ENCODE peak calls at places on chromosomes 16 and 17, in nine cellular contexts. C is GM12865, L is AG09309, S is heart left ventricle, X is Caco-2, Z is sigmoid colon, N is brain microvascular endothelial cell, V is fibroblast of mammary gland, M is cardiac fibroblast. R is an unnamed sample.

GRCh38 chr16:17296412-17296811 is 174.3 kb downstream of the XYLT1 start:
- DNase-seq in C (no peak), L (no peak), S (peak; percentile 39), X (no peak), Z (no peak), N (no peak), V (no peak), M (no peak), R (no peak)

GRCh38 chr16:47568355-47568754 is 107.2 kb downstream of the PHKB start:
- DNase-seq in C (no peak), L (no peak), S (no peak), X (no peak), Z (no peak), N (no peak), V (no peak), M (no peak), R (no peak)

GRCh38 chr16:84839956-84840355 is 20.2 kb downstream of the CRISPLD2 start:
- DNase-seq in C (no peak), L (peak; percentile 61), S (no peak), X (no peak), Z (no peak), N (peak; percentile 92), V (peak; percentile 84), M (peak; percentile 63), R (no peak)

GRCh38 chr17:67420994-67421393 is 43.9 kb downstream of the PITPNC1 start:
- DNase-seq in C (no peak), L (no peak), S (no peak), X (no peak), Z (no peak), N (no peak), V (peak; percentile 25), M (no peak), R (no peak)

GRCh38 chr17:68101992-68102758 is 66.6 kb downstream of the KPNA2 start:
- DNase-seq in C (peak; percentile 9), L (no peak), S (no peak), X (peak; percentile 32), Z (no peak), N (peak; percentile 6), V (no peak), M (no peak), R (no peak)

GRCh38 chr16:892006-892405 is 78.8 kb downstream of the LMF1 start:
- DNase-seq in C (no peak), L (no peak), S (no peak), X (no peak), Z (no peak), N (no peak), V (no peak), M (no peak), R (no peak)

GRCh38 chr16:27852116-27852515 is 211.4 kb downstream of the GSG1L start:
- DNase-seq in C (no peak), L (no peak), S (no peak), X (no peak), Z (peak; percentile 44), N (no peak), V (no peak), M (no peak), R (no peak)

GRCh38 chr17:37708616-37709212 is 36.1 kb downstream of the HNF1B start:
- DNase-seq in C (peak; percentile 10), L (no peak), S (no peak), X (peak; percentile 88), Z (no peak), N (no peak), V (peak; percentile 6), M (no peak), R (no peak)

GRCh38 chr16:534089-534635 is 6.7 kb downstream of the CAPN15 start:
- DNase-seq in C (no peak), L (no peak), S (no peak), X (peak; percentile 87), Z (no peak), N (no peak), V (no peak), M (no peak), R (no peak)

GRCh38 chr17:65359016-65359415 is 202.4 kb downstream of the AXIN2 start:
- DNase-seq in C (no peak), L (peak; percentile 46), S (no peak), X (no peak), Z (no peak), N (peak; percentile 83), V (peak; percentile 83), M (peak; percentile 53), R (no peak)

GRCh38 chr17:77810536-77810935 is 148.0 kb upstream of the TNRC6C start:
- DNase-seq in C (no peak), L (no peak), S (peak; percentile 67), X (no peak), Z (peak; percentile 88), N (peak; percentile 35), V (peak; percentile 94), M (peak; percentile 89), R (no peak)

GRCh38 chr16:73071131-73071940 is 23.4 kb upstream of the ZFHX3 start:
- DNase-seq in C (no peak), L (no peak), S (peak; percentile 54), X (peak; percentile 33), Z (peak; percentile 87), N (no peak), V (no peak), M (peak; percentile 62), R (no peak)

GRCh38 chr16:84785843-84786538 is 33.8 kb upstream of the CRISPLD2 start:
- DNase-seq in C (no peak), L (no peak), S (peak; percentile 66), X (no peak), Z (peak; percentile 88), N (peak; percentile 67), V (no peak), M (peak; percentile 85), R (no peak)

GRCh38 chr17:36611345-36612072 is 10.1 kb downstream of the MRM1 start:
- DNase-seq in C (no peak), L (peak; percentile 62), S (no peak), X (no peak), Z (no peak), N (peak; percentile 82), V (peak; percentile 91), M (peak; percentile 82), R (no peak)

DNA sequence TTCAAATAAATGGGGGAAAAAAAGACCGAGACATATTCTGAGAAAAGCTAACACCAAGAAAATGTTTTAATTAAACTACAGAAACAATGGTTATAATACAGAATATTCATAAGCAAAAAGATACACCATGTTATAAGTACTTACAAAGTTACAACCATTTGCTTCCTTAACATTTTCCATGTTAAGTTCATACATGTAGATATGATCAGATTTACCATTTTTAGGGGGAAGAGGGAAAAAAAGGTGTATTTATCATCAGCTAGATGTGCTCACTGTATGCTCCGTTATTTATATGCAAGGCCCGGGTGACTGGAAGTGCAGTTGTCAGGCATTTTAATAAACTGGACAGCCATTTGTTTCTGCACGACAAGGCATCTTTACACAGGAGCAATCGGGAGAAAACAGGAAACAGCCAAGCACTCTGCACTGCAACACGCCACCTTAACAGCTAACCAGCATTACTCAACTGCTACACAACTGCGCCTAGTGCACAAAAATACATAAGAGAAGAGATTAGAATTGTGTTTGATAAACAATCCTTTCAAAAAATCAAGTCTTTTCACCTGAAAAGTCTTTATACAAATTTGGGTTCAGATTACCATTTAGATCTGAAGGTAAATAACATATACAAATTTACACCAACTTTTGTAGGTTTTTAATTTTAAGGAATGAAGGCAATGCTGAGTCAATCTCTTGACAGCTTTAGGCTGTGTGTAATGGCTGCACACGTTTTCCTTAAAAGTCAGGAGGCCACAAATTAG is 2.9 kb downstream of the SRSF2 start:
- DNase-seq in C (peak; percentile 37), L (no peak), S (no peak), X (no peak), Z (no peak), N (no peak), V (peak; percentile 58), M (peak; percentile 54), R (no peak)
- H3K4me3 ChIP-seq in C (peak overlapping the region; percentile 67), L (peak overlapping the region; percentile 95), S (peak overlapping the region; percentile 91), X (peak overlapping the region; percentile 29), Z (no peak overlapping the region), N (peak overlapping the region; percentile 80), V (peak overlapping the region; percentile 81), M (peak overlapping the region; percentile 98), R (peak overlapping the region; percentile 97)

DNA sequence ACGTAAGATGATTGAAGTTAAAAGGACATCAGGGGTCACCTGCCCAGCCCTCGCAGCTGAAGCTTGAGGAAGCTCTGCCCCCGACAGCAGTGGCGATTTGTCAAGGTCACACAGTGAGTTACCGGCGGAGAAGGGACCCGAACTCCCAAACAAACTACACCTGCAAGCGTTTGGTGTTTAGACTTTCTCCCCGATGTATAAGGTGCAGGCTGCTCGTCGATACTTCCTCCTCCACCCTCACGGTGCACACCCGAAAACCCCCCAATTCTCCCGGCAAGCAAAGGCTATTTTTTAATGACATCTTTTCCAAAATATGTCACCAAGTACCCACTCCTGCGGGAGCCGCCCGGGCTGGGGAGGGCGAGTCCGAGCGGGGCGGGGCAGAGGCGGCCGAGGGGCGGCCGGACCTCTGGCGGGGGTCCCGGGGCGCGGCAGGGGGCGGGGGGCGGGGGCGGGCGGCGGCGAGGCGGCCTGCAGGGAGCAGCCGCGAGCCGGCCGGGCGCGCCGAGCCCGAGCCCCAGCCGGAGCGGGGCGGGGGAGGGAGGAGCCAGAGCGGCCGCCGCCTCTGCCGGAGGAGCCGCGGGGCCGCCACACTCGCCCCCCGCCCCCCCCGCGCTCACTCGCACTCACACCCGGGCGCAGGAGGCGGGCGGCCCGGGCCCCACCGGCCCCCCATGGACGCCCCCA is at the start of gene THRA:
- DNase-seq in C (peak; percentile 56), L (no peak), S (peak; percentile 74), X (peak; percentile 83), Z (peak; percentile 88), N (no peak), V (no peak), M (peak; percentile 64), R (no peak)
- TF ChIP-seq CTCF in C (peak; percentile 15), L (peak; percentile 7), S (no peak), X (no peak), Z (no peak), N (no peak), V (no peak), M (no peak), R (peak; percentile 37)

GRCh38 chr17:80006339-80006720 is 29.3 kb downstream of the TBC1D16 start:
- DNase-seq in C (no peak), L (no peak), S (no peak), X (no peak), Z (no peak), N (no peak), V (no peak), M (no peak), R (no peak)
- H3K4me3 ChIP-seq in C (no peak overlapping the region), L (no peak overlapping the region), S (no peak overlapping the region), X (no peak overlapping the region), Z (no peak overlapping the region), N (no peak overlapping the region), V (no peak overlapping the region), M (no peak overlapping the region), R (no peak overlapping the region)

GRCh38 chr16:4935231-4935855 is 1.6 kb downstream of the PPL start:
- DNase-seq in C (no peak), L (peak; percentile 75), S (peak; percentile 90), X (no peak), Z (peak; percentile 96), N (no peak), V (peak; percentile 90), M (peak; percentile 96), R (no peak)

GRCh38 chr16:4937782-4938682 is 1.1 kb upstream of the PPL start:
- DNase-seq in C (no peak), L (no peak), S (no peak), X (no peak), Z (no peak), N (no peak), V (no peak), M (no peak), R (no peak)

GRCh38 chr16:4936991-4937781 is at the start of gene PPL:
- DNase-seq in C (peak; percentile 42), L (no peak), S (peak; percentile 69), X (peak; percentile 98), Z (peak; percentile 89), N (no peak), V (no peak), M (peak; percentile 35), R (no peak)

GRCh38 chr16:4934591-4934990 is 2.4 kb downstream of the PPL start:
- DNase-seq in C (no peak), L (no peak), S (no peak), X (no peak), Z (no peak), N (no peak), V (no peak), M (no peak), R (no peak)

GRCh38 chr16:4936181-4936990 is 562 bp downstream of the PPL start:
- DNase-seq in C (no peak), L (no peak), S (no peak), X (peak; percentile 83), Z (peak; percentile 78), N (no peak), V (no peak), M (peak; percentile 29), R (no peak)
- TF ChIP-seq CTCF in C (peak; percentile 14), L (no peak), S (no peak), X (peak; percentile 51), Z (no peak), N (no peak), V (no peak), M (no peak), R (peak; percentile 26)

R was measured in LNCaP clone FGC.